ENCODE peak calls at places on chromosome 2, in four cellular contexts. Q is CD8-positive, alpha-beta memory T cell; S is OCI-LY7; Y is GM23248. K is an unnamed sample.

GRCh38 chr2:43898134-43898957 is 59.6 kb downstream of the ABCG8 start:
- DNase-seq in Q (no peak), S (no peak), Y (no peak), K (no peak)

GRCh38 chr2:48328972-48329723 is 200.8 kb upstream of the STON1 start:
- DNase-seq in Q (no peak), Y (no peak), S (no peak), K (no peak)

GRCh38 chr2:200702646-200703118 is 109.0 kb upstream of the BZW1 start:
- DNase-seq in S (peak), Y (no peak), Q (peak), K (no peak)

GRCh38 chr2:180124273-180124881 is 117.3 kb upstream of the CWC22 start:
- DNase-seq in Y (peak), S (peak), Q (no peak), K (no peak)

GRCh38 chr2:175062787-175063585 is 57.8 kb upstream of the CHN1 start:
- DNase-seq in S (peak), Q (no peak), Y (no peak), K (no peak)

GRCh38 chr2:121650554-121650930 is 1.3 kb upstream of the CLASP1 start:
- DNase-seq in S (peak), Y (peak), Q (no peak), K (peak)

GRCh38 chr2:13109516-13109915 is 392.8 kb downstream of the TRIB2 start:
- DNase-seq in S (no peak), Y (no peak), Q (no peak), K (no peak)

GRCh38 chr2:105746177-105747080 is 1.7 kb downstream of the NCK2 start:
- DNase-seq in Q (peak), Y (no peak), S (peak), K (no peak)

GRCh38 chr2:207561386-207562080 is 31.8 kb downstream of the CREB1 start:
- DNase-seq in Q (no peak), S (no peak), Y (peak), K (no peak)

GRCh38 chr2:223414646-223415045 is 187.5 kb downstream of the SCG2 start:
- DNase-seq in Y (peak), S (no peak), Q (no peak), K (no peak)

GRCh38 chr2:235002198-235003095 is 50.6 kb downstream of the SH3BP4 start:
- DNase-seq in Y (no peak), S (no peak), Q (no peak), K (no peak)

GRCh38 chr2:61677306-61677705 is 139.2 kb upstream of the XPO1 start:
- DNase-seq in Q (no peak), S (no peak), Y (no peak), K (no peak)

GRCh38 chr2:61670591-61671503 is 132.7 kb upstream of the XPO1 start:
- DNase-seq in S (no peak), Y (peak), Q (no peak), K (peak)

GRCh38 chr2:61675204-61675603 is 137.0 kb upstream of the XPO1 start:
- DNase-seq in Y (no peak), Q (no peak), S (no peak), K (no peak)

GRCh38 chr2:61671561-61672315 is 133.6 kb upstream of the XPO1 start:
- DNase-seq in S (no peak), Y (peak), Q (no peak), K (peak)
- H3K27ac ChIP-seq in S (no peak), Y (peak), Q (peak), K (peak)

DNA sequence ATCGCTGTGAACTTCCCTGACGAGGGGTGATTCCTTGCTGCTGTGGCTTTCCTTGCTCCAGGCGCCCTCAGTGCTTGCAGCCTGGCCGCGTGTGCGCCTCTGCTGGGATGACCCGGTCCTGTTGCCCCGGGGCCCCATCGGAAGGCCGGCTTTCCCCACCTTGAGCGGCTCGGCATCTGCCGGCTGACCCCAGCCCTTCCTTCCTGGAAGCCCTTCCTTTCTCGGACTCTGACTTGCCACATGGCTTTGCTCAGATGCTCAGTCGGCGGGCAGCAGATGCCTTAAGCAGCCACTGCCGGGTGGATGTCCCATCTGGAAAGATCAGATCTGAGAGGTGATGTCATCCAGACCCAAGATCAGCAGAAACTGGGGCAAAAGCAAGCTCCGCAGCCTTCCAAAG is 100.5 kb upstream of the ODC1 start:
- DNase-seq in Y (peak), Q (no peak), S (no peak), K (no peak)
- H3K4me3 ChIP-seq in Y (peak), Q (no peak), S (no peak), K (no peak)

GRCh38 chr2:30232801-30233130 is 1.4 kb downstream of the LBH start:
- DNase-seq in S (no peak), Y (no peak), Q (peak), K (no peak)
- H3K27ac ChIP-seq in S (no peak), Y (peak), Q (peak), K (peak)

DNA sequence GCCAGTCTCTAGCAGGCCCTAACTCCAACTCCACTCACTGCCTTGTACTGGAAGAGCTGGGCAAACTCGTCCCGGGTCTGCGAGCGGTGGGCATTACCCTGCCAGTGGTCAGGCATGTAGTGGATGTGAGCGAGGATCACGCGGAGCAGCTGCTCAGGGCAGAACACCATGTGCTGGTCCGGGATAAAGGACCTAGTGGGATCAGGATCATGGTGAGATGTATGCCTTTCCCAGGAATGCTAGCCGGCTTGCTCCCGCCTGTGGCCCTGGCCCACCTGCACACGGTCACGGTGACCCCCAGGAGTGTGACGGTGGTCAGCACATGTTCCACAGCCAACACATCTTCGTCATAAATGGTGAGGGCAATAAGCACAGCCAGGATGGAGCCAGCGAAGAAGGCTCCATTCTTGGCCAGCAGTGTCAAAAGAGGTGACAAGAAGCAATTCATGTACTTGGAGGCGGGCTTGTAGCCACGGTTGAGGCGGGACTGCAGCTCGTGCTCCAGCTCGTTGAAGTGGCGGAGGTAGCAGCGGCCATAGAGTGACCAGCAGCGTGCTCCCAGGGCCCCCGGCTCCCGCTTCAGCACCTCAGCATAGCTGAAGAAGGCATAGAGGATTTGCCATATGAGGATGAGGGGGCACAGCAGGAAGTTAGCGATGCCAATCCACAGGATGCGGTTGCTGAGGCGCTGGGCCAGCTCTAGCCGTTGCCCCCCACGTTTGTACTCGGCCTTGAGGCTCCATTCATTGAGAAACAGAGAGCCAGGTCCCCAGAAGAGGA is 5.3 kb upstream of the ABCB6 start:
- DNase-seq in Y (no peak), S (no peak), Q (no peak), K (no peak)
- H3K4me3 ChIP-seq in Y (no peak), S (no peak), Q (no peak), K (no peak)

GRCh38 chr2:219116776-219117646 is 43.6 kb downstream of the NHEJ1 start:
- DNase-seq in S (no peak), Y (no peak), Q (no peak), K (no peak)
- H3K27ac ChIP-seq in S (no peak), Y (no peak), Q (no peak), K (no peak)

K was measured in esophagus muscularis mucosa.